ENCODE peak calls at places on chromosome 4, in five cellular contexts. One of them, this sample, is unnamed. For H3K27me3, the result is how much of the 10 kb centered on the place peaks cover.

GRCh38 chr4:31275906-31276305 is 555.7 kb downstream of the PCDH7 start:
- DNase-seq in GM23338: peak
- DNase-seq in left ventricle myocardium inferior: no peak
- DNase-seq in Peyer's patch: no peak
- DNase-seq in AG04450: no peak
- DNase-seq in this sample: no peak

GRCh38 chr4:157739237-157739636 is 433.6 kb downstream of the GASK1B start:
- DNase-seq in GM23338: no peak
- DNase-seq in left ventricle myocardium inferior: no peak
- DNase-seq in Peyer's patch: no peak
- DNase-seq in AG04450: no peak
- DNase-seq in this sample: no peak

GRCh38 chr4:34194585-34194984 is 2049.7 kb downstream of the ARAP2 start:
- DNase-seq in GM23338: no peak
- DNase-seq in left ventricle myocardium inferior: no peak
- DNase-seq in Peyer's patch: no peak
- DNase-seq in AG04450: no peak
- DNase-seq in this sample: no peak

GRCh38 chr4:142615324-142615665 is 230.8 kb downstream of the INPP4B start:
- DNase-seq in GM23338: no peak
- DNase-seq in left ventricle myocardium inferior: no peak
- DNase-seq in Peyer's patch: no peak
- DNase-seq in AG04450: no peak
- DNase-seq in this sample: no peak

GRCh38 chr4:180060159-180060889 is 2182.9 kb upstream of the TENM3 start:
- DNase-seq in GM23338: peak
- DNase-seq in left ventricle myocardium inferior: no peak
- DNase-seq in Peyer's patch: no peak
- DNase-seq in AG04450: no peak
- DNase-seq in this sample: no peak

GRCh38 chr4:64465263-64465662 is 56.0 kb upstream of the TECRL start:
- DNase-seq in GM23338: no peak
- DNase-seq in left ventricle myocardium inferior: no peak
- DNase-seq in Peyer's patch: no peak
- DNase-seq in AG04450: no peak
- DNase-seq in this sample: no peak

GRCh38 chr4:41024556-41025491 is 189.5 kb downstream of the APBB2 start:
- DNase-seq in GM23338: peak
- DNase-seq in left ventricle myocardium inferior: no peak
- DNase-seq in Peyer's patch: no peak
- DNase-seq in AG04450: no peak
- DNase-seq in this sample: no peak

GRCh38 chr4:55393461-55394320 is 2.1 kb upstream of the TMEM165 start:
- DNase-seq in GM23338: no peak
- DNase-seq in left ventricle myocardium inferior: no peak
- DNase-seq in Peyer's patch: no peak
- DNase-seq in AG04450: peak
- DNase-seq in this sample: no peak

GRCh38 chr4:186946140-186946539 is 222.5 kb upstream of the FAT1 start:
- DNase-seq in GM23338: no peak
- DNase-seq in left ventricle myocardium inferior: no peak
- DNase-seq in Peyer's patch: peak
- DNase-seq in AG04450: no peak
- DNase-seq in this sample: no peak

GRCh38 chr4:21726255-21726815 is 222.2 kb downstream of the KCNIP4 start:
- DNase-seq in GM23338: no peak
- DNase-seq in left ventricle myocardium inferior: no peak
- DNase-seq in Peyer's patch: no peak
- DNase-seq in AG04450: no peak
- DNase-seq in this sample: no peak

GRCh38 chr4:112284166-112284565 is 1.5 kb downstream of the TIFA start:
- DNase-seq in GM23338: no peak
- DNase-seq in left ventricle myocardium inferior: no peak
- DNase-seq in Peyer's patch: no peak
- DNase-seq in AG04450: no peak
- DNase-seq in this sample: no peak

GRCh38 chr4:47939456-47939855 is 25.1 kb upstream of the NFXL1 start:
- DNase-seq in GM23338: no peak
- DNase-seq in left ventricle myocardium inferior: no peak
- DNase-seq in Peyer's patch: no peak
- DNase-seq in AG04450: no peak
- DNase-seq in this sample: no peak

GRCh38 chr4:3683077-3683743 is 83.0 kb upstream of the ADRA2C start:
- DNase-seq in GM23338: no peak
- DNase-seq in left ventricle myocardium inferior: no peak
- DNase-seq in Peyer's patch: peak
- DNase-seq in AG04450: no peak
- DNase-seq in this sample: no peak

GRCh38 chr4:59597536-59598232 is 1602.4 kb upstream of the ADGRL3 start:
- DNase-seq in GM23338: no peak
- DNase-seq in left ventricle myocardium inferior: no peak
- DNase-seq in Peyer's patch: peak
- DNase-seq in AG04450: no peak
- DNase-seq in this sample: no peak

GRCh38 chr4:119858176-119858575 is 208.5 kb downstream of the MAD2L1 start:
- DNase-seq in GM23338: no peak
- DNase-seq in left ventricle myocardium inferior: no peak
- DNase-seq in Peyer's patch: no peak
- DNase-seq in AG04450: no peak
- DNase-seq in this sample: no peak

GRCh38 chr4:41361831-41362646 is 105.3 kb downstream of the UCHL1 start:
- DNase-seq in GM23338: peak
- DNase-seq in left ventricle myocardium inferior: no peak
- DNase-seq in Peyer's patch: no peak
- DNase-seq in AG04450: no peak
- DNase-seq in this sample: no peak

GRCh38 chr4:121814756-121815155 is 8.9 kb downstream of the CCNA2 start:
- DNase-seq in GM23338: no peak
- DNase-seq in left ventricle myocardium inferior: no peak
- DNase-seq in Peyer's patch: no peak
- DNase-seq in AG04450: no peak
- DNase-seq in this sample: no peak

GRCh38 chr4:156673483-156673882 is 298.1 kb downstream of the PDGFC start:
- DNase-seq in GM23338: no peak
- DNase-seq in left ventricle myocardium inferior: no peak
- DNase-seq in Peyer's patch: no peak
- DNase-seq in AG04450: no peak
- DNase-seq in this sample: no peak

GRCh38 chr4:108045687-108046024 is 56.0 kb downstream of the HADH start:
- DNase-seq in GM23338: no peak
- DNase-seq in left ventricle myocardium inferior: no peak
- DNase-seq in Peyer's patch: no peak
- DNase-seq in AG04450: no peak
- DNase-seq in this sample: no peak

GRCh38 chr4:24965627-24966026 is 52.8 kb upstream of the CCDC149 start:
- DNase-seq in GM23338: peak
- DNase-seq in left ventricle myocardium inferior: no peak
- DNase-seq in Peyer's patch: no peak
- DNase-seq in AG04450: no peak
- DNase-seq in this sample: peak

GRCh38 chr4:8560265-8561047 is 19.7 kb upstream of the GPR78 start:
- DNase-seq in GM23338: no peak
- DNase-seq in left ventricle myocardium inferior: no peak
- DNase-seq in Peyer's patch: peak
- DNase-seq in AG04450: no peak
- DNase-seq in this sample: no peak

GRCh38 chr4:149711588-149711987 is 104.1 kb downstream of the IQCM start:
- DNase-seq in GM23338: no peak
- DNase-seq in left ventricle myocardium inferior: no peak
- DNase-seq in Peyer's patch: no peak
- DNase-seq in AG04450: no peak
- DNase-seq in this sample: no peak

GRCh38 chr4:149706942-149707341 is 108.7 kb downstream of the IQCM start:
- DNase-seq in GM23338: no peak
- DNase-seq in left ventricle myocardium inferior: no peak
- DNase-seq in Peyer's patch: no peak
- DNase-seq in AG04450: peak
- DNase-seq in this sample: no peak

GRCh38 chr4:149707862-149708261 is 107.8 kb downstream of the IQCM start:
- DNase-seq in GM23338: no peak
- DNase-seq in left ventricle myocardium inferior: no peak
- DNase-seq in Peyer's patch: no peak
- DNase-seq in AG04450: no peak
- DNase-seq in this sample: no peak

GRCh38 chr4:149708513-149709175 is 107.0 kb downstream of the IQCM start:
- DNase-seq in GM23338: no peak
- DNase-seq in left ventricle myocardium inferior: no peak
- DNase-seq in Peyer's patch: no peak
- DNase-seq in AG04450: no peak
- DNase-seq in this sample: no peak

GRCh38 chr4:149709640-149710039 is 106.0 kb downstream of the IQCM start:
- DNase-seq in GM23338: no peak
- DNase-seq in left ventricle myocardium inferior: no peak
- DNase-seq in Peyer's patch: no peak
- DNase-seq in AG04450: peak
- DNase-seq in this sample: no peak
- H3K4me3 ChIP-seq in GM23338: no peak
- H3K4me3 ChIP-seq in left ventricle myocardium inferior: no peak
- H3K4me3 ChIP-seq in Peyer's patch: no peak
- H3K4me3 ChIP-seq in AG04450: no peak
- H3K4me3 ChIP-seq in this sample: no peak

DNA sequence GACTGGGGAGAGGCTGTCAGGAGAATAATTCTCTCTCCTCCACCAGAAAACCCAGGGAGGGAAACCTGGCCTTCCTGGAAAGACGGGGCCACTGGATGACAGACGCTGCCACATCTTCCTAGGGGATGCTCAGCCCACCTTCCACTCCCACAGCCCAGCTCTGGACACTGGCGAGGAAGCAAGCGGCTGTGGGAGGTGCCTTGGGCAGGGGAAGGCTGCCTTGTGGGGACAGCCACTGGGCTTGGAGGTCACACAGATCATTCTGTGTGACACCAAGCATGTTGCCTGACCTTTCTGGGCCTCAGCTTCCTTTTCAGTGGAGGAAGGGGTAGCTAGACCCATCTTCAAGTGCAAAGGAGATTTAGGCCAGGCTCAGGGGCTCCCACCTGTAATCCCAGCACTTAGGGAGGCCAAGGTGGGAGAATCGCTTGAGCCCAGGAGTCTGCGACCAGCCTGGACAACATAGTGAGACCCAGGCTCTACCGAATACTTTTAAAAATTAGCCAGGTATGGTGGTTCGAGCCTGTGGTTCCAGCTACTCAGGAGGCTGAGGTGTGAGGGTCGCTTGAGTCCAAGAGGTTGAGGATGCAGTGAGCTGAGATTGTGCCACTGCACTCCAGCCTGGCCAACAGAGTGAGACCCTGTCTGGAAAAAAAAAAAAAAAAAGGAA is 9.8 kb upstream of the MSX1 start:
- DNase-seq in GM23338: no peak
- DNase-seq in left ventricle myocardium inferior: no peak
- DNase-seq in Peyer's patch: peak
- DNase-seq in AG04450: no peak
- DNase-seq in this sample: no peak
- H3K27me3 ChIP-seq in GM23338: half or more
- H3K27me3 ChIP-seq in left ventricle myocardium inferior: half or more
- H3K27me3 ChIP-seq in Peyer's patch: under half
- H3K27me3 ChIP-seq in AG04450: under half
- H3K27me3 ChIP-seq in this sample: under half

GRCh38 chr4:73864365-73864764 is 4.8 kb upstream of the CXCL1 start:
- DNase-seq in GM23338: peak
- DNase-seq in left ventricle myocardium inferior: no peak
- DNase-seq in Peyer's patch: no peak
- DNase-seq in AG04450: no peak
- DNase-seq in this sample: no peak
- TF ChIP-seq CTCF in GM23338: peak
- TF ChIP-seq CTCF in left ventricle myocardium inferior: no peak
- TF ChIP-seq CTCF in Peyer's patch: peak
- TF ChIP-seq CTCF in AG04450: peak
- TF ChIP-seq CTCF in this sample: no peak

DNA sequence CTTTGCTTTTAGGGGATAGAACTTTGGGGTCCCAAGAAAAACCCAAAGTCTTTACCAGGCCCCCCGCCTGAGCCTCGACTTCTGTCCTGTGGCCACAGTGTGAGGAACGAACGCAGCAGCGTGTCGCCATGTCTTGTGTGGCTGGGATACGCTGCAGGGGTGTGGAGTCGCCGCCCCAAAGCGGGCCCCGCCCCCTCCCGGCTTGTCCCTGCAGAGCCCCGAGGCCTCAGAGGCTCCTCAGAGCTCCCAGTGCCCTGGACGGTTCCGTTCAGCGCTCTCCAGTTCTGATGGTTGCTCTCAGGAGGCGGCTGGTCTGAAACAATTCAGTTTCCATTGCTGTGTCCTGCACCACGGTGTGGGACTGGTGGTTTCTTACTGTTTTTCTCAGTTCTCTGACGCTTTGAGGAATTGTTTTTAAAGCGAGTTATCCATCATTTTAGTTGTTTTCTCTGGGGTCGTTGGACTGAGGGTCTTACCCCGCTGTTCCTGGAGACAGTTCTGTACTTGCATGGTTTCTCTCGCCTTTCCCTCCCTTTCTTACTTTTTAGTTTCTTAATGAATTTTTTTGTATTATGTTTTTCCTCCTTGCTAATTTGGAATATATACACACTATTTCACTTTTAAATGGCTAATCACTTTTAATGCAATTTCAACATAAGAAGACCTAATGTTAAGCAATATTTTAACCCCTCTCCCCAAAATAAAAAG is 1.6 kb upstream of the IDUA start:
- DNase-seq in GM23338: peak
- DNase-seq in left ventricle myocardium inferior: peak
- DNase-seq in Peyer's patch: peak
- DNase-seq in AG04450: no peak
- DNase-seq in this sample: no peak
- H3K4me3 ChIP-seq in GM23338: peak
- H3K4me3 ChIP-seq in left ventricle myocardium inferior: peak
- H3K4me3 ChIP-seq in Peyer's patch: peak
- H3K4me3 ChIP-seq in AG04450: peak
- H3K4me3 ChIP-seq in this sample: no peak

DNA sequence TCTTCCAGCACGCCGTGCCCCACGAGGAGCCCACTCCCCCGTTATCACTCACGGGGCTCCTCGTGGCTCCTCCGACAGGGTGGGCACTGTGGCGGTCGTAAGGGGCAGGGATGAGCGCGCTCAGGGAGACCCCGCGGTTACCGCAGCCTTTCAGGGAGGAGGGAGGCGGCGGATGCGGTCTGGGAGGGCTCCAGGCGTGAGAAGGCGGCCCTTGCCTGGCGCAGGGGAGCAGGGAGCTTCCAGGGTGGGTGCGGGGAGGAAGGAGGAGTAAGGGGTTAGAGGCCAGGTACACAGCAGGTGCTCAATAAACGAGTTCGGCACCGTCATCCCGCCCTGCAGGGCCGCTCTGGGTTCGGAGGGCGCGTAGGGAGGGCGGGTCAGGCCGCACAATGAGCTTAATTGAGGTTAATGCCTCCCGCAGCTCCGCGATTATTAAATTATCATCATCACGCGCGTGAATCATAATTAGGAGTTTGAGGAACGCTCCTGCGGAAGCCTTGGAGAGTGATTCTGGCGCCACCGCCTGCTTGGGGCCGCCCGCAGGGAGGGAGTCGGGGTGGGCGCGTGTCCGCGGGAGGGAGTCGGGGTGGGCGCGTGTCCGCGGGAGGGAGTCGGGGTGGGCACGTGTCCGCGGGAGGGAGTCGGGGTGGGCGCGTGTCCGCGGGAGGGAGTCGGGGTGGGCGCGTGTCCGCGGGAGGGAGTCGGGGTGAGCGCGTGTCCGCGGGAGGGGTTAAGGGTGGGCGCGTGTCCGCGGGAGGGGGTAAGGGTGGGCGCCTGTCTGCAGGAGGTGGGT is 7.6 kb upstream of the NKX1-1 start:
- DNase-seq in GM23338: peak
- DNase-seq in left ventricle myocardium inferior: no peak
- DNase-seq in Peyer's patch: peak
- DNase-seq in AG04450: no peak
- DNase-seq in this sample: peak
- H3K27me3 ChIP-seq in GM23338: half or more
- H3K27me3 ChIP-seq in left ventricle myocardium inferior: half or more
- H3K27me3 ChIP-seq in Peyer's patch: under half
- H3K27me3 ChIP-seq in AG04450: under half
- H3K27me3 ChIP-seq in this sample: under half